ENCODE peak calls at places on chromosomes 3 and 15, in ten cellular contexts. One of them, this sample, is unnamed.

GRCh38 chr3:172290457-172290856 is 157.8 kb downstream of the GHSR start:
- DNase-seq in bronchial epithelial cell: no peak
- DNase-seq in GM06990: no peak
- DNase-seq in AG10803: no peak
- DNase-seq in WTC11: no peak
- DNase-seq in IMR-90: no peak
- DNase-seq in tibial artery: no peak
- DNase-seq in heart left ventricle: no peak
- DNase-seq in glutamatergic neuron: no peak
- DNase-seq in astrocyte: no peak
- DNase-seq in this sample: no peak

GRCh38 chr3:17304969-17305368 is 420.2 kb downstream of the PLCL2 start:
- DNase-seq in bronchial epithelial cell: no peak
- DNase-seq in GM06990: no peak
- DNase-seq in AG10803: no peak
- DNase-seq in WTC11: no peak
- DNase-seq in IMR-90: no peak
- DNase-seq in tibial artery: no peak
- DNase-seq in heart left ventricle: no peak
- DNase-seq in glutamatergic neuron: no peak
- DNase-seq in astrocyte: no peak
- DNase-seq in this sample: no peak

GRCh38 chr3:156406393-156406792 is 148.5 kb downstream of the SSR3 start:
- DNase-seq in bronchial epithelial cell: no peak
- DNase-seq in GM06990: no peak
- DNase-seq in AG10803: no peak
- DNase-seq in WTC11: no peak
- DNase-seq in IMR-90: no peak
- DNase-seq in tibial artery: no peak
- DNase-seq in heart left ventricle: no peak
- DNase-seq in glutamatergic neuron: no peak
- DNase-seq in astrocyte: no peak
- DNase-seq in this sample: no peak

GRCh38 chr3:101902041-101902440 is 52.7 kb downstream of the NFKBIZ start:
- DNase-seq in bronchial epithelial cell: peak; percentile 100
- DNase-seq in GM06990: peak; percentile 40
- DNase-seq in AG10803: peak; percentile 88
- DNase-seq in WTC11: no peak
- DNase-seq in IMR-90: peak; percentile 99
- DNase-seq in tibial artery: no peak
- DNase-seq in heart left ventricle: no peak
- DNase-seq in glutamatergic neuron: no peak
- DNase-seq in astrocyte: peak; percentile 86
- DNase-seq in this sample: no peak

GRCh38 chr15:55694652-55695150 is 48.3 kb downstream of the PRTG start:
- DNase-seq in bronchial epithelial cell: peak; percentile 7
- DNase-seq in GM06990: peak; percentile 61
- DNase-seq in AG10803: no peak
- DNase-seq in WTC11: no peak
- DNase-seq in IMR-90: peak; percentile 83
- DNase-seq in tibial artery: no peak
- DNase-seq in heart left ventricle: no peak
- DNase-seq in glutamatergic neuron: no peak
- DNase-seq in astrocyte: peak; percentile 54
- DNase-seq in this sample: peak; percentile 25

GRCh38 chr15:94205366-94205765 is 26.0 kb upstream of the MCTP2 start:
- DNase-seq in bronchial epithelial cell: no peak
- DNase-seq in GM06990: no peak
- DNase-seq in AG10803: peak; percentile 78
- DNase-seq in WTC11: no peak
- DNase-seq in IMR-90: peak; percentile 18
- DNase-seq in tibial artery: no peak
- DNase-seq in heart left ventricle: no peak
- DNase-seq in glutamatergic neuron: no peak
- DNase-seq in astrocyte: peak; percentile 12
- DNase-seq in this sample: no peak

GRCh38 chr3:141255864-141256263 is 24.2 kb downstream of the PXYLP1 start:
- DNase-seq in bronchial epithelial cell: no peak
- DNase-seq in GM06990: no peak
- DNase-seq in AG10803: peak; percentile 41
- DNase-seq in WTC11: peak; percentile 35
- DNase-seq in IMR-90: no peak
- DNase-seq in tibial artery: no peak
- DNase-seq in heart left ventricle: no peak
- DNase-seq in glutamatergic neuron: no peak
- DNase-seq in astrocyte: no peak
- DNase-seq in this sample: no peak

GRCh38 chr15:28208583-28208982 is 109.5 kb upstream of the OCA2 start:
- DNase-seq in bronchial epithelial cell: no peak
- DNase-seq in GM06990: no peak
- DNase-seq in AG10803: no peak
- DNase-seq in WTC11: no peak
- DNase-seq in IMR-90: no peak
- DNase-seq in tibial artery: no peak
- DNase-seq in heart left ventricle: peak; percentile 48
- DNase-seq in glutamatergic neuron: peak; percentile 72
- DNase-seq in astrocyte: no peak
- DNase-seq in this sample: no peak

GRCh38 chr3:177051419-177051818 is 145.9 kb downstream of the TBL1XR1 start:
- DNase-seq in bronchial epithelial cell: no peak
- DNase-seq in GM06990: no peak
- DNase-seq in AG10803: no peak
- DNase-seq in WTC11: no peak
- DNase-seq in IMR-90: no peak
- DNase-seq in tibial artery: no peak
- DNase-seq in heart left ventricle: no peak
- DNase-seq in glutamatergic neuron: no peak
- DNase-seq in astrocyte: no peak
- DNase-seq in this sample: no peak

GRCh38 chr15:70267879-70268278 is 170.2 kb upstream of the TLE3 start:
- DNase-seq in bronchial epithelial cell: peak; percentile 84
- DNase-seq in GM06990: no peak
- DNase-seq in AG10803: peak; percentile 41
- DNase-seq in WTC11: no peak
- DNase-seq in IMR-90: peak; percentile 15
- DNase-seq in tibial artery: no peak
- DNase-seq in heart left ventricle: no peak
- DNase-seq in glutamatergic neuron: no peak
- DNase-seq in astrocyte: peak; percentile 57
- DNase-seq in this sample: no peak

GRCh38 chr3:13022348-13023250 is 50.6 kb downstream of the IQSEC1 start:
- DNase-seq in bronchial epithelial cell: no peak
- DNase-seq in GM06990: peak; percentile 72
- DNase-seq in AG10803: peak; percentile 75
- DNase-seq in WTC11: peak; percentile 56
- DNase-seq in IMR-90: peak; percentile 89
- DNase-seq in tibial artery: peak; percentile 72
- DNase-seq in heart left ventricle: peak; percentile 91
- DNase-seq in glutamatergic neuron: peak; percentile 92
- DNase-seq in astrocyte: peak; percentile 86
- DNase-seq in this sample: peak; percentile 73

GRCh38 chr3:105561875-105562274 is 195.2 kb downstream of the ALCAM start:
- DNase-seq in bronchial epithelial cell: no peak
- DNase-seq in GM06990: no peak
- DNase-seq in AG10803: no peak
- DNase-seq in WTC11: no peak
- DNase-seq in IMR-90: no peak
- DNase-seq in tibial artery: no peak
- DNase-seq in heart left ventricle: no peak
- DNase-seq in glutamatergic neuron: no peak
- DNase-seq in astrocyte: no peak
- DNase-seq in this sample: no peak

GRCh38 chr3:57910988-57911387 is 97.2 kb upstream of the FLNB start:
- DNase-seq in bronchial epithelial cell: peak; percentile 29
- DNase-seq in GM06990: no peak
- DNase-seq in AG10803: no peak
- DNase-seq in WTC11: no peak
- DNase-seq in IMR-90: peak; percentile 28
- DNase-seq in tibial artery: no peak
- DNase-seq in heart left ventricle: no peak
- DNase-seq in glutamatergic neuron: no peak
- DNase-seq in astrocyte: no peak
- DNase-seq in this sample: no peak

GRCh38 chr15:29538110-29538509 is 268.5 kb upstream of the NSMCE3 start:
- DNase-seq in bronchial epithelial cell: no peak
- DNase-seq in GM06990: no peak
- DNase-seq in AG10803: no peak
- DNase-seq in WTC11: no peak
- DNase-seq in IMR-90: no peak
- DNase-seq in tibial artery: no peak
- DNase-seq in heart left ventricle: no peak
- DNase-seq in glutamatergic neuron: no peak
- DNase-seq in astrocyte: no peak
- DNase-seq in this sample: no peak

GRCh38 chr3:126618021-126618420 is 36.9 kb downstream of the TXNRD3 start:
- DNase-seq in bronchial epithelial cell: no peak
- DNase-seq in GM06990: no peak
- DNase-seq in AG10803: peak; percentile 36
- DNase-seq in WTC11: no peak
- DNase-seq in IMR-90: peak; percentile 18
- DNase-seq in tibial artery: no peak
- DNase-seq in heart left ventricle: no peak
- DNase-seq in glutamatergic neuron: no peak
- DNase-seq in astrocyte: peak; percentile 63
- DNase-seq in this sample: no peak

DNA sequence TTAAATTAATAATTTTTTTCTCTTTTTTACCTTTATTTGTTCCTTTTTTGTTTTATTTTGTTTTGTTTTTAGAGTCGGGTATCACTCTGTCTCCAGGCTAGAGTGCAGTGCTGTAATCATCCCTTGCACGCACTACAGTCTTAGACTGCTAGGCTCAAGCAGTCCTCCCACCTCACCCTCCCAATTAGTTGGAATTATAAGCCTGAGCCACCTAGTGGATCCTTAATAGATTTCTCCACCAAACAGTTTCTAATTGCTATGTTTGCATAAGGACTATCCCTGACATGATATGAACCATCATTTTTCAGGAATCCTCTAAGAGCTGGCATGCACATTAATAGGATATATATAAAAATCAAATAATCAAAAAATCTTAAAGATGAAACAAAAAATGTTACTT is 993.2 kb downstream of the OTOL1 start:
- DNase-seq in bronchial epithelial cell: no peak
- DNase-seq in GM06990: no peak
- DNase-seq in AG10803: peak; percentile 47
- DNase-seq in WTC11: no peak
- DNase-seq in IMR-90: no peak
- DNase-seq in tibial artery: no peak
- DNase-seq in heart left ventricle: no peak
- DNase-seq in glutamatergic neuron: no peak
- DNase-seq in astrocyte: peak; percentile 17
- DNase-seq in this sample: no peak
- TF ChIP-seq CTCF in bronchial epithelial cell: no peak
- TF ChIP-seq CTCF in GM06990: no peak
- TF ChIP-seq CTCF in AG10803: peak; percentile 47
- TF ChIP-seq CTCF in WTC11: no peak
- TF ChIP-seq CTCF in IMR-90: no peak
- TF ChIP-seq CTCF in tibial artery: no peak
- TF ChIP-seq CTCF in heart left ventricle: peak; percentile 34
- TF ChIP-seq CTCF in glutamatergic neuron: no peak
- TF ChIP-seq CTCF in astrocyte: no peak
- TF ChIP-seq CTCF in this sample: no peak

DNA sequence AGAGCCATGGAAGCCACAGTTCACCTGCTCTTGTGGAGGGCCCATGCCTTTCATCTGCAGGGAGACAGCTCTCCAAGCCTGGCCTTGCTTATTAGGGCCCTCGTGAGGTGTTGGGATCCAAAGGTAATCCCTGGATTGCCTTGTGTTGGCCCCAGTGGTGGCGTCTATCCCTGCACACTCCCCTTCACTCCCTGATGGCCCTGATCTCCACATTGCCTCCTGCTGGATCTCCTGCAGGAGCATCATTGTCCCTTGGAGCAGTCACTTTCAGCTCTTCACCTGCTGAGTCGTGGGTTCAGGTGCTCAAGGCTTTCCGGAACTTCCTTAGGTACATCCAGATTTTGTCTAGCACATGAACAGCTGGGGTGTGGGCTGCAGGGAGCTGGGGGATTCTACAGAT is 7.0 kb downstream of the PPCDC start:
- DNase-seq in bronchial epithelial cell: no peak
- DNase-seq in GM06990: no peak
- DNase-seq in AG10803: no peak
- DNase-seq in WTC11: no peak
- DNase-seq in IMR-90: no peak
- DNase-seq in tibial artery: no peak
- DNase-seq in heart left ventricle: no peak
- DNase-seq in glutamatergic neuron: no peak
- DNase-seq in astrocyte: no peak
- DNase-seq in this sample: no peak
- TF ChIP-seq CTCF in bronchial epithelial cell: no peak
- TF ChIP-seq CTCF in GM06990: no peak
- TF ChIP-seq CTCF in AG10803: no peak
- TF ChIP-seq CTCF in WTC11: no peak
- TF ChIP-seq CTCF in IMR-90: no peak
- TF ChIP-seq CTCF in tibial artery: no peak
- TF ChIP-seq CTCF in heart left ventricle: no peak
- TF ChIP-seq CTCF in glutamatergic neuron: no peak
- TF ChIP-seq CTCF in astrocyte: no peak
- TF ChIP-seq CTCF in this sample: no peak

DNA sequence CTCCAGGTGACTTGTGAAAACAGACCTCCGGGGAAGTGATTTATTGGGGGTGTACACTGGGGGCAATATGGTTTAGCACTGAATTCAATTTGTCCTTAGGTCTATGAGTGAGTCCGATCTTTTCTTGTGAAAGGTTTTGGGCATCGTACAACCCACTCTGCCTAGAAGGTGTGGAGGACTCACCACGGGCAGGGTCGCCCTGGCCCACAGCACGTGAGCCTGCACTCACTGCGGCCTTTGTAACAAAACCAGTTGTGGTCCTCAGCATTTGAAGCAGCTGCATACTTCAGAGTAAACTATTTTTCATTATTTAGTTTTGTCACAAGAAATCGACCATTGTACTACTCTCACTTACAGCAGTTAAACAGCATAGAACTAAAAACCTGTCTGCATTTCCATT is 72.6 kb upstream of the BLM start:
- DNase-seq in bronchial epithelial cell: no peak
- DNase-seq in GM06990: no peak
- DNase-seq in AG10803: no peak
- DNase-seq in WTC11: no peak
- DNase-seq in IMR-90: no peak
- DNase-seq in tibial artery: no peak
- DNase-seq in heart left ventricle: no peak
- DNase-seq in glutamatergic neuron: no peak
- DNase-seq in astrocyte: no peak
- DNase-seq in this sample: no peak
- TF ChIP-seq CTCF in bronchial epithelial cell: no peak
- TF ChIP-seq CTCF in GM06990: no peak
- TF ChIP-seq CTCF in AG10803: no peak
- TF ChIP-seq CTCF in WTC11: no peak
- TF ChIP-seq CTCF in IMR-90: no peak
- TF ChIP-seq CTCF in tibial artery: no peak
- TF ChIP-seq CTCF in heart left ventricle: no peak
- TF ChIP-seq CTCF in glutamatergic neuron: no peak
- TF ChIP-seq CTCF in astrocyte: no peak
- TF ChIP-seq CTCF in this sample: no peak

DNA sequence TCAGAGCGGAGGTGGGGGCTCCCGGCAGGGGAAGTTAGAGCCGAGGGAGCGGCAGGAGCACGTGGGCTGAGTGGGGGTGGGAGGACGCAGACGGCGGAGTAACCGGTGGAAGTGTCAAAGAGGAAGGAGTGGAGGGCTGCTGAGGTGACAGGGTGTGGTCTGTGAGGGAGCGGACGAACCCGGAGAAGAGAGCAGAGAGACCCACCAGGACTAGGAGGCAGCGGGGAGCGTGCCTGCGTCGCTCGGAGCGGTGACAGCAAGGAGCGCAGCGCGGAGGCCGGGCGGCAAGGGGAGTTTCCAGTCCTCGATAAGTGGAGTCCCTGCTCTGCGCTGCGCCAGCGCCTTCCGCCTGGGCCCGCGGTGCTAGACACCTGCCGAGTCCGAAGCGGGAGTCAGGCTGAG is 533.3 kb upstream of the SEMA6D start:
- DNase-seq in bronchial epithelial cell: peak; percentile 10
- DNase-seq in GM06990: peak; percentile 8
- DNase-seq in AG10803: no peak
- DNase-seq in WTC11: peak; percentile 65
- DNase-seq in IMR-90: no peak
- DNase-seq in tibial artery: no peak
- DNase-seq in heart left ventricle: peak; percentile 30
- DNase-seq in glutamatergic neuron: peak; percentile 79
- DNase-seq in astrocyte: no peak
- DNase-seq in this sample: peak; percentile 65
- TF ChIP-seq CTCF in bronchial epithelial cell: no peak
- TF ChIP-seq CTCF in GM06990: no peak
- TF ChIP-seq CTCF in AG10803: no peak
- TF ChIP-seq CTCF in WTC11: no peak
- TF ChIP-seq CTCF in IMR-90: no peak
- TF ChIP-seq CTCF in tibial artery: no peak
- TF ChIP-seq CTCF in heart left ventricle: no peak
- TF ChIP-seq CTCF in glutamatergic neuron: no peak
- TF ChIP-seq CTCF in astrocyte: no peak
- TF ChIP-seq CTCF in this sample: no peak